ENCODE peak calls at places on chromosomes 4 and X, in nine cellular contexts. M is GM23248; Z is MCF 10A; K is thoracic aorta; I is naive thymus-derived CD8-positive, alpha-beta T cell; C is neuronal stem cell; W is stimulated activated CD4-positive, alpha-beta T cell treated with anti-CD3 and anti-CD28 coated beads, Interleukin-12 subunit alpha, Interleukin-12 subunit beta, amount 100 ng/mL, for 24 hours; U is NCI-H1092 treated with DMSO at 0.1 percent for 48 hours; J is ovary. H is an unnamed sample.

GRCh38 chr4:6694177-6694901 is 661 bp downstream of the S100P start:
- DNase-seq in M (no peak), Z (no peak), K (no peak), I (no peak), C (no peak), W (no peak), U (no peak), J (no peak), H (no peak)

GRCh38 chr4:76053730-76054129 is 17.9 kb upstream of the CXCL11 start:
- DNase-seq in M (no peak), Z (peak), K (no peak), I (no peak), C (no peak), W (no peak), U (no peak), J (no peak), H (no peak)

GRCh38 chr4:27048350-27049100 is 187.9 kb downstream of the STIM2 start:
- DNase-seq in M (peak), Z (peak), K (no peak), I (no peak), C (peak), W (no peak), U (peak), J (no peak), H (peak)

GRCh38 chr4:177737387-177737965 is 295.2 kb upstream of the AGA start:
- DNase-seq in M (no peak), Z (no peak), K (no peak), I (no peak), C (no peak), W (no peak), U (no peak), J (no peak), H (no peak)

GRCh38 chrX:133984857-133985163 is 584 bp downstream of the GPC3 start:
- DNase-seq in M (no peak), Z (no peak), K (no peak), I (no peak), C (no peak), W (no peak), U (no peak), J (no peak), H (no peak)

GRCh38 chr4:83631066-83631465 is 95.2 kb downstream of the GPAT3 start:
- DNase-seq in M (peak), Z (no peak), K (no peak), I (no peak), C (no peak), W (no peak), U (no peak), J (no peak), H (no peak)

GRCh38 chr4:7778524-7779193 is 161.0 kb downstream of the AFAP1 start:
- DNase-seq in M (no peak), Z (no peak), K (no peak), I (no peak), C (no peak), W (no peak), U (no peak), J (peak), H (no peak)

GRCh38 chr4:35201403-35201802 is 1042.9 kb downstream of the ARAP2 start:
- DNase-seq in M (no peak), Z (no peak), K (no peak), I (no peak), C (no peak), W (no peak), U (no peak), J (no peak), H (no peak)

GRCh38 chr4:41865306-41865980 is 69.8 kb upstream of the TMEM33 start:
- DNase-seq in M (peak), Z (no peak), K (no peak), I (no peak), C (no peak), W (no peak), U (no peak), J (no peak), H (no peak)

GRCh38 chr4:37082912-37083311 is 161.6 kb upstream of the NWD2 start:
- DNase-seq in M (no peak), Z (no peak), K (no peak), I (no peak), C (no peak), W (no peak), U (no peak), J (no peak), H (no peak)

GRCh38 chrX:132909643-132910042 is 48.8 kb downstream of the HS6ST2 start:
- DNase-seq in M (peak), Z (peak), K (no peak), I (no peak), C (no peak), W (no peak), U (no peak), J (no peak), H (no peak)

GRCh38 chr4:10106421-10107039 is 10.1 kb downstream of the WDR1 start:
- DNase-seq in M (peak), Z (peak), K (peak), I (peak), C (no peak), W (peak), U (no peak), J (peak), H (no peak)

GRCh38 chrX:32045149-32045548 is 973.3 kb upstream of the FTHL17 start:
- DNase-seq in M (no peak), Z (no peak), K (no peak), I (no peak), C (no peak), W (no peak), U (no peak), J (no peak), H (no peak)

GRCh38 chr4:43008793-43009192 is 116.3 kb downstream of the GRXCR1 start:
- DNase-seq in M (no peak), Z (no peak), K (no peak), I (no peak), C (no peak), W (no peak), U (no peak), J (no peak), H (no peak)

GRCh38 chr4:37737456-37737855 is 51.3 kb upstream of the RELL1 start:
- DNase-seq in M (peak), Z (peak), K (no peak), I (no peak), C (no peak), W (no peak), U (no peak), J (no peak), H (no peak)

H was measured in cerebellar nuclear complex.